ENCODE peak calls at places on chromosomes 3 and 15, in seven cellular contexts. B is SK-N-SH, T is HuH-7, L is activated T-cell treated with anti-CD3 and anti-CD28 coated beads for 4 hours, C is NCI-H1417 treated with DMSO at 0.1 percent for 48 hours, U is A172, Q is BE2C. D is an unnamed sample.
A peak's percentile ranks its signal among the peaks of the same experiment; 100 is the strongest.

GRCh38 chr3:139121513-139122220 is 77.0 kb upstream of the PRR23C start:
- DNase-seq in B (no peak), T (no peak), L (no peak), C (no peak), U (no peak), Q (no peak), D (no peak)

GRCh38 chr3:127457094-127457475 is 133.4 kb downstream of the TPRA1 start:
- DNase-seq in B (no peak), T (no peak), L (no peak), C (no peak), U (no peak), Q (no peak), D (no peak)

GRCh38 chr3:20846081-20846480 is 660.1 kb upstream of the SGO1 start:
- DNase-seq in B (no peak), T (no peak), L (no peak), C (no peak), U (no peak), Q (no peak), D (no peak)

GRCh38 chr3:120693439-120694172 is 11.6 kb upstream of the HGD start:
- DNase-seq in B (no peak), T (peak; percentile 29), L (no peak), C (no peak), U (peak; percentile 44), Q (no peak), D (no peak)

GRCh38 chr3:124701687-124702086 is 28.6 kb upstream of the UMPS start:
- DNase-seq in B (no peak), T (no peak), L (no peak), C (no peak), U (peak; percentile 68), Q (no peak), D (no peak)

GRCh38 chr3:108883373-108883772 is 60.8 kb downstream of the TRAT1 start:
- DNase-seq in B (no peak), T (no peak), L (no peak), C (no peak), U (no peak), Q (no peak), D (no peak)

GRCh38 chr3:192445768-192446644 is 281.3 kb downstream of the FGF12 start:
- DNase-seq in B (no peak), T (no peak), L (no peak), C (peak; percentile 77), U (peak; percentile 8), Q (no peak), D (no peak)

GRCh38 chr15:57859130-57859685 is 152.7 kb downstream of the POLR2M start:
- DNase-seq in B (no peak), T (no peak), L (no peak), C (no peak), U (no peak), Q (no peak), D (no peak)

GRCh38 chr3:32177702-32178198 is 60.7 kb upstream of the CMTM8 start:
- DNase-seq in B (peak; percentile 49), T (peak; percentile 85), L (peak; percentile 31), C (no peak), U (peak; percentile 93), Q (peak; percentile 62), D (peak; percentile 83)

GRCh38 chr3:132723024-132723462 is 834 bp upstream of the NPHP3 start:
- DNase-seq in B (no peak), T (no peak), L (no peak), C (no peak), U (no peak), Q (no peak), D (no peak)

GRCh38 chr3:114850913-114851312 is 296.2 kb downstream of the ZBTB20 start:
- DNase-seq in B (no peak), T (no peak), L (no peak), C (no peak), U (peak; percentile 3), Q (no peak), D (no peak)

GRCh38 chr3:85081191-85081895 is 122.6 kb downstream of the CADM2 start:
- DNase-seq in B (no peak), T (no peak), L (no peak), C (no peak), U (no peak), Q (peak; percentile 73), D (no peak)

GRCh38 chr15:89171136-89172072 is 50.0 kb downstream of the RLBP1 start:
- DNase-seq in B (peak; percentile 60), T (peak; percentile 72), L (no peak), C (no peak), U (peak; percentile 38), Q (peak; percentile 63), D (peak; percentile 57)

GRCh38 chr3:87247086-87247781 is 20.1 kb downstream of the CHMP2B start:
- DNase-seq in B (no peak), T (no peak), L (no peak), C (peak; percentile 43), U (peak; percentile 13), Q (no peak), D (no peak)

GRCh38 chr3:72766866-72767265 is 81.4 kb downstream of the SHQ1 start:
- DNase-seq in B (no peak), T (no peak), L (no peak), C (no peak), U (no peak), Q (no peak), D (no peak)

GRCh38 chr3:13031621-13032020 is 41.6 kb downstream of the IQSEC1 start:
- DNase-seq in B (no peak), T (no peak), L (no peak), C (no peak), U (no peak), Q (no peak), D (no peak)

GRCh38 chr3:169545606-169546005 is 117.9 kb downstream of the MECOM start:
- DNase-seq in B (peak; percentile 64), T (no peak), L (no peak), C (no peak), U (no peak), Q (peak; percentile 79), D (no peak)

GRCh38 chr3:16442730-16443129 is 70.8 kb downstream of the RFTN1 start:
- DNase-seq in B (no peak), T (no peak), L (no peak), C (no peak), U (no peak), Q (no peak), D (no peak)

GRCh38 chr3:39569095-39569494 is 101.6 kb downstream of the MOBP start:
- DNase-seq in B (no peak), T (no peak), L (no peak), C (no peak), U (no peak), Q (no peak), D (no peak)

GRCh38 chr15:58703610-58704009 is 45.9 kb downstream of the ADAM10 start:
- DNase-seq in B (no peak), T (no peak), L (no peak), C (no peak), U (no peak), Q (no peak), D (no peak)

GRCh38 chr15:90058308-90058707 is 44.0 kb downstream of the IDH2 start:
- DNase-seq in B (no peak), T (no peak), L (no peak), C (no peak), U (no peak), Q (no peak), D (no peak)

D was measured in WERI-Rb-1.